ENCODE peak calls at places on chromosomes 2 and 18, in six cellular contexts. One of them, this sample, is unnamed.

GRCh38 chr2:98465456-98466201 is 21.0 kb downstream of the INPP4A start:
- DNase-seq in sigmoid colon: peak
- DNase-seq in cardiac muscle cell: peak
- DNase-seq in mesenchymal stem cell: peak
- DNase-seq in A549: no peak
- DNase-seq in H7: no peak
- DNase-seq in this sample: peak

GRCh38 chr2:146128216-146128615 is 1608.3 kb upstream of the ZEB2 start:
- DNase-seq in A549: no peak
- DNase-seq in H7: no peak
- DNase-seq in cardiac muscle cell: no peak
- DNase-seq in sigmoid colon: no peak
- DNase-seq in mesenchymal stem cell: no peak
- DNase-seq in this sample: no peak

GRCh38 chr2:158321264-158321663 is 135.3 kb downstream of the CCDC148 start:
- DNase-seq in H7: no peak
- DNase-seq in mesenchymal stem cell: peak
- DNase-seq in cardiac muscle cell: peak
- DNase-seq in sigmoid colon: no peak
- DNase-seq in A549: no peak
- DNase-seq in this sample: peak

GRCh38 chr2:98936133-98936916 is at the start of gene CRACDL:
- DNase-seq in sigmoid colon: no peak
- DNase-seq in mesenchymal stem cell: no peak
- DNase-seq in A549: no peak
- DNase-seq in cardiac muscle cell: peak
- DNase-seq in H7: peak
- DNase-seq in this sample: no peak

GRCh38 chr2:202577250-202578183 is 57.3 kb upstream of the FAM117B start:
- DNase-seq in A549: no peak
- DNase-seq in cardiac muscle cell: no peak
- DNase-seq in H7: no peak
- DNase-seq in mesenchymal stem cell: no peak
- DNase-seq in sigmoid colon: no peak
- DNase-seq in this sample: no peak

GRCh38 chr2:188314314-188315054 is 22.8 kb downstream of the GULP1 start:
- DNase-seq in cardiac muscle cell: peak
- DNase-seq in A549: no peak
- DNase-seq in H7: no peak
- DNase-seq in mesenchymal stem cell: peak
- DNase-seq in sigmoid colon: no peak
- DNase-seq in this sample: no peak

GRCh38 chr2:127199223-127199622 is 20.9 kb downstream of the CYP27C1 start:
- DNase-seq in sigmoid colon: peak
- DNase-seq in cardiac muscle cell: no peak
- DNase-seq in mesenchymal stem cell: no peak
- DNase-seq in H7: no peak
- DNase-seq in A549: no peak
- DNase-seq in this sample: no peak

GRCh38 chr2:113157897-113158753 is 15.6 kb upstream of the PSD4 start:
- DNase-seq in mesenchymal stem cell: no peak
- DNase-seq in A549: peak
- DNase-seq in cardiac muscle cell: peak
- DNase-seq in sigmoid colon: no peak
- DNase-seq in H7: no peak
- DNase-seq in this sample: no peak

GRCh38 chr2:136238552-136239346 is 120.8 kb upstream of the CXCR4 start:
- DNase-seq in sigmoid colon: no peak
- DNase-seq in H7: peak
- DNase-seq in A549: no peak
- DNase-seq in mesenchymal stem cell: peak
- DNase-seq in cardiac muscle cell: peak
- DNase-seq in this sample: peak

GRCh38 chr2:208608436-208608835 is 201.8 kb downstream of the PTH2R start:
- DNase-seq in cardiac muscle cell: no peak
- DNase-seq in mesenchymal stem cell: no peak
- DNase-seq in H7: no peak
- DNase-seq in sigmoid colon: no peak
- DNase-seq in A549: no peak
- DNase-seq in this sample: no peak

DNA sequence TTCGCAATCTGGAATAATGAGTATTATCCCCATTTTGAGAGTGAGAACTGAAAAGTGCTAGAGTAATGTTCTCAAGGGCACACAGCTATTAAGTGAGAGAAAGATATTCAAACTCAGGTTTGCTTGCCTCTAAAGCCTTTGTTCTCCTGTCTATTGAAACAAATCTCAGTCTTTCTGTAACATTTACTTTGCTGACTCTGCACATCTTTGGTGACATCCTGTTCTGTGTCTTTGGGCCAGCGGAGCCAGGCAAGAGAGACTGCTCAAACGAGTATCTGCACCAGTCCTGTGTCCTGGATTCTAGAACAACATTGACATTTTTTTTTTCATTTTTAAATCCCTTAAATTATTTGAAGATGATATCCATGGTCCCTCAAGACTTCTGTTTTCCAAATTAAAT is 1539.2 kb upstream of the PIK3C3 start:
- DNase-seq in H7: no peak
- DNase-seq in sigmoid colon: no peak
- DNase-seq in A549: no peak
- DNase-seq in mesenchymal stem cell: no peak
- DNase-seq in cardiac muscle cell: no peak
- DNase-seq in this sample: no peak
- H3K4me3 ChIP-seq in H7: no peak
- H3K4me3 ChIP-seq in sigmoid colon: no peak
- H3K4me3 ChIP-seq in A549: no peak
- H3K4me3 ChIP-seq in mesenchymal stem cell: no peak
- H3K4me3 ChIP-seq in cardiac muscle cell: no peak
- H3K4me3 ChIP-seq in this sample: no peak

DNA sequence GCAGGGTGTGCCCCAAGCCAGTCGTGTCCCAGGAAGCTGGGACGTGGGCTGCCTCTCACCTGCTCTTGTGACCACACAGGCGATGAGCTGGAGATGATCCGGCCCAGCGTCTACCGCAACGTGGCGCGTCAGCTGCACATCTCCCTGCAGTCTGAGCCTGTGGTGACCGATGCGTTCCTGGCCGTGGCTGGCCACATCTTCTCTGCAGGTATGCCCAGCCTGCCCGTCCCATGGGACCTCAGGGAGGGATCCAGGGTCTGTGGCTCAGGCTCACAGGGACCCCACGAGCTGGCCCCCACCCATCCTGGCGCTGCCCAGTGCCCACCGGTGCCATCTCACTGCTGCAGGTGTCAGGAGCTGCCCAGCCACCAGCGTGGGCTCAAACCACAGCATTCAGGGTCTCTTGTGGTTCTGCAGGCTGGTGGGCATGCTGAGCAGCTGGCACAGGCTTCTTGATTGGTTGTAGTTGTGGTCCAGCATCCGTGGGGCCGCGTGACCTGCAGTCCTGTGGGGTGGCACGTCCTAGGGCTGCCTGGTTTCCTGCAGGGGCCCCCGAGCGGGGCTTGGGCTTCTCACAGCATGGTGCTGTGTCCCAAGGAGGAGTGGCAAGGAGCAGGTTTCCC is 3.8 kb downstream of the BOK start:
- DNase-seq in sigmoid colon: no peak
- DNase-seq in cardiac muscle cell: no peak
- DNase-seq in H7: peak
- DNase-seq in mesenchymal stem cell: no peak
- DNase-seq in A549: no peak
- DNase-seq in this sample: no peak
- H3K4me3 ChIP-seq in sigmoid colon: no peak
- H3K4me3 ChIP-seq in cardiac muscle cell: no peak
- H3K4me3 ChIP-seq in H7: no peak
- H3K4me3 ChIP-seq in mesenchymal stem cell: peak
- H3K4me3 ChIP-seq in A549: no peak
- H3K4me3 ChIP-seq in this sample: no peak

GRCh38 chr2:61534926-61535325 is 3.2 kb downstream of the XPO1 start:
- DNase-seq in cardiac muscle cell: no peak
- DNase-seq in sigmoid colon: no peak
- DNase-seq in H7: no peak
- DNase-seq in mesenchymal stem cell: no peak
- DNase-seq in A549: no peak
- DNase-seq in this sample: no peak
- H3K4me3 ChIP-seq in cardiac muscle cell: peak
- H3K4me3 ChIP-seq in sigmoid colon: no peak
- H3K4me3 ChIP-seq in H7: peak
- H3K4me3 ChIP-seq in mesenchymal stem cell: peak
- H3K4me3 ChIP-seq in A549: peak
- H3K4me3 ChIP-seq in this sample: peak

GRCh38 chr2:236899945-236900640 is 185.6 kb upstream of the COPS8 start:
- DNase-seq in sigmoid colon: no peak
- DNase-seq in A549: no peak
- DNase-seq in H7: no peak
- DNase-seq in mesenchymal stem cell: no peak
- DNase-seq in cardiac muscle cell: no peak
- DNase-seq in this sample: no peak
- H3K4me3 ChIP-seq in sigmoid colon: no peak
- H3K4me3 ChIP-seq in A549: no peak
- H3K4me3 ChIP-seq in H7: no peak
- H3K4me3 ChIP-seq in mesenchymal stem cell: no peak
- H3K4me3 ChIP-seq in cardiac muscle cell: no peak
- H3K4me3 ChIP-seq in this sample: no peak

GRCh38 chr2:216634317-216635148 is 1.3 kb downstream of the IGFBP2 start:
- DNase-seq in H7: peak
- DNase-seq in sigmoid colon: no peak
- DNase-seq in cardiac muscle cell: peak
- DNase-seq in A549: no peak
- DNase-seq in mesenchymal stem cell: peak
- DNase-seq in this sample: no peak
- H3K4me3 ChIP-seq in H7: peak
- H3K4me3 ChIP-seq in sigmoid colon: peak
- H3K4me3 ChIP-seq in cardiac muscle cell: peak
- H3K4me3 ChIP-seq in A549: peak
- H3K4me3 ChIP-seq in mesenchymal stem cell: peak
- H3K4me3 ChIP-seq in this sample: peak

GRCh38 chr2:43509886-43510285 is 86.0 kb downstream of the THADA start:
- DNase-seq in mesenchymal stem cell: no peak
- DNase-seq in A549: no peak
- DNase-seq in H7: no peak
- DNase-seq in cardiac muscle cell: no peak
- DNase-seq in sigmoid colon: no peak
- DNase-seq in this sample: no peak
- H3K4me3 ChIP-seq in mesenchymal stem cell: no peak
- H3K4me3 ChIP-seq in A549: no peak
- H3K4me3 ChIP-seq in H7: no peak
- H3K4me3 ChIP-seq in cardiac muscle cell: no peak
- H3K4me3 ChIP-seq in sigmoid colon: no peak
- H3K4me3 ChIP-seq in this sample: no peak

DNA sequence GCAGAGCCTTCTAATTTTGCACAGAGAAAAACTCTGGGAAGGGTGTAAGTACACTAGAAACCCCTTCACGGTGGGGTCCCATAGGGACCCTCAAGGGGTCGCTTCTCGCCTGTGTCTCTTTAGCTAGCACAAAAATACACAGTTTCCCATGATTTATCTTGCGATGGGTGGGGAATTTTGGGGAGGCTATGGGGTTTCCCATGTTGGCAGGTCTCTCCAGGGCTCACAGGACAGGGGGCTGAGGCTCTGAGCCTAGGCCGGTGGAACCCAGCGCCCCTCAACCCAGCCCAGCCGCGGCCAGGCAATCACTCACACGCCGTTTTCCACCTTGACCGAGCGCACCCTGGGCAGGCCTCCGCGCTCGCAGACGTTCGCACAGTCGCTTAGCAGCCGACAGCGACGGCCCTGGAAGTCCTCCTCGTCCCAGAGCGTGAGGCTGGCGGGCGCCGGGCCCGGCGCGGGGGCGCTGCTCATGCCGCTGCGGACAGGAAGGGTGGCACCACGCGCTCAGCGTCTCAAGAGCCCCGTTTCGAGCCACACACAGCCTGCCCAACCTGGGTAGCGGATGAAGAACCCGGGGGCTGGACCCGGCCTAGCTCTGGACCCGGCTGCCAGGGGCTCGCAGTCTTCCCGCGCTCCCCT is 398 bp downstream of the CRYBA2 start:
- DNase-seq in mesenchymal stem cell: no peak
- DNase-seq in H7: peak
- DNase-seq in sigmoid colon: no peak
- DNase-seq in A549: no peak
- DNase-seq in cardiac muscle cell: no peak
- DNase-seq in this sample: no peak
- H3K4me3 ChIP-seq in mesenchymal stem cell: peak
- H3K4me3 ChIP-seq in H7: no peak
- H3K4me3 ChIP-seq in sigmoid colon: peak
- H3K4me3 ChIP-seq in A549: no peak
- H3K4me3 ChIP-seq in cardiac muscle cell: no peak
- H3K4me3 ChIP-seq in this sample: no peak